ENCODE peak calls at places on chromosomes 3 and 15, in seven cellular contexts. D is neuronal stem cell, X is H9, L is H1, Q is IMR-90, F is trophoblast cell, W is mesendoderm. K is an unnamed sample.

GRCh38 chr3:79414821-79415220 is 353.0 kb downstream of the ROBO1 start:
- DNase-seq in D (no peak), X (no peak), L (no peak), Q (peak), F (peak), W (no peak), K (peak)

GRCh38 chr3:61841111-61841845 is 279.9 kb downstream of the PTPRG start:
- DNase-seq in D (no peak), X (no peak), L (no peak), Q (peak), F (no peak), W (no peak), K (peak)

GRCh38 chr15:83474578-83474977 is 27.4 kb downstream of the SH3GL3 start:
- DNase-seq in D (no peak), X (no peak), L (no peak), Q (no peak), F (no peak), W (no peak), K (no peak)

GRCh38 chr3:127386490-127386889 is 98.6 kb upstream of the PRR20G start:
- DNase-seq in D (no peak), X (no peak), L (no peak), Q (no peak), F (no peak), W (no peak), K (no peak)

GRCh38 chr15:89660556-89660955 is 5.3 kb upstream of the KIF7 start:
- DNase-seq in D (no peak), X (no peak), L (no peak), Q (no peak), F (no peak), W (no peak), K (no peak)

GRCh38 chr15:60643490-60644040 is 164.6 kb upstream of the ICE2 start:
- DNase-seq in D (no peak), X (no peak), L (no peak), Q (no peak), F (no peak), W (no peak), K (no peak)

GRCh38 chr3:126035362-126036050 is 48.4 kb downstream of the SLC41A3 start:
- DNase-seq in D (no peak), X (peak), L (peak), Q (no peak), F (no peak), W (no peak), K (no peak)

GRCh38 chr3:192174283-192174682 is 553.1 kb downstream of the FGF12 start:
- DNase-seq in D (no peak), X (no peak), L (no peak), Q (no peak), F (no peak), W (no peak), K (no peak)

GRCh38 chr15:74242296-74242929 is 6.3 kb downstream of the CCDC33 start:
- DNase-seq in D (no peak), X (no peak), L (no peak), Q (peak), F (no peak), W (peak), K (peak)

GRCh38 chr3:99119312-99119810 is 217.9 kb upstream of the DCBLD2 start:
- DNase-seq in D (no peak), X (no peak), L (no peak), Q (peak), F (no peak), W (no peak), K (no peak)

GRCh38 chr15:51846463-51847230 is 17.2 kb downstream of the TMOD3 start:
- DNase-seq in D (no peak), X (no peak), L (no peak), Q (peak), F (no peak), W (no peak), K (peak)

GRCh38 chr3:36709281-36709680 is 55.1 kb downstream of the DCLK3 start:
- DNase-seq in D (no peak), X (no peak), L (no peak), Q (no peak), F (no peak), W (no peak), K (no peak)

GRCh38 chr3:142087676-142088075 is 61.7 kb downstream of the TFDP2 start:
- DNase-seq in D (no peak), X (no peak), L (no peak), Q (peak), F (peak), W (no peak), K (peak)

GRCh38 chr15:82944840-82945239 is 7.7 kb downstream of the HOMER2 start:
- DNase-seq in D (no peak), X (no peak), L (no peak), Q (no peak), F (no peak), W (no peak), K (no peak)

GRCh38 chr15:55789066-55789660 is 46.2 kb upstream of the PRTG start:
- DNase-seq in D (no peak), X (peak), L (peak), Q (no peak), F (peak), W (peak), K (no peak)

GRCh38 chr3:108136888-108137814 is 46.3 kb upstream of the CD47 start:
- DNase-seq in D (no peak), X (no peak), L (no peak), Q (no peak), F (no peak), W (no peak), K (no peak)

GRCh38 chr3:138942861-138943623 is 3.9 kb downstream of the FOXL2 start:
- DNase-seq in D (no peak), X (peak), L (no peak), Q (no peak), F (no peak), W (peak), K (peak)

GRCh38 chr15:40392986-40393948 is 10.7 kb downstream of the KNSTRN start:
- DNase-seq in D (no peak), X (no peak), L (no peak), Q (peak), F (no peak), W (no peak), K (peak)

GRCh38 chr3:25604107-25604805 is 60.5 kb downstream of the TOP2B start:
- DNase-seq in D (no peak), X (no peak), L (no peak), Q (peak), F (no peak), W (peak), K (peak)

GRCh38 chr3:197430961-197431910 is 124.5 kb downstream of the BDH1 start:
- DNase-seq in D (no peak), X (no peak), L (no peak), Q (peak), F (no peak), W (no peak), K (peak)

GRCh38 chr3:15610083-15610482 is 8.5 kb downstream of the BTD start:
- DNase-seq in D (no peak), X (no peak), L (no peak), Q (peak), F (no peak), W (no peak), K (peak)

GRCh38 chr15:47624503-47624902 is 92.8 kb upstream of the SEMA6D start:
- DNase-seq in D (no peak), X (no peak), L (no peak), Q (no peak), F (no peak), W (no peak), K (peak)

GRCh38 chr3:125357032-125357658 is 18.0 kb downstream of the ZNF148 start:
- DNase-seq in D (peak), X (peak), L (peak), Q (peak), F (no peak), W (peak), K (peak)

GRCh38 chr3:126990024-126990700 is 7.2 kb downstream of the PLXNA1 start:
- DNase-seq in D (no peak), X (no peak), L (no peak), Q (no peak), F (peak), W (no peak), K (no peak)

GRCh38 chr15:63488432-63488910 is 15.9 kb upstream of the USP3 start:
- DNase-seq in D (no peak), X (no peak), L (no peak), Q (no peak), F (no peak), W (no peak), K (no peak)

GRCh38 chr15:57415559-57415958 is 39.3 kb downstream of the CGNL1 start:
- DNase-seq in D (no peak), X (no peak), L (no peak), Q (no peak), F (no peak), W (no peak), K (no peak)

GRCh38 chr3:195187609-195188529 is 83.1 kb downstream of the XXYLT1 start:
- DNase-seq in D (no peak), X (no peak), L (no peak), Q (peak), F (no peak), W (peak), K (peak)

GRCh38 chr3:48038971-48039481 is 22.8 kb upstream of the MAP4 start:
- DNase-seq in D (no peak), X (no peak), L (no peak), Q (no peak), F (peak), W (peak), K (peak)

GRCh38 chr3:52721002-52721741 is 15.3 kb downstream of the SPCS1 start:
- DNase-seq in D (no peak), X (no peak), L (no peak), Q (no peak), F (no peak), W (no peak), K (peak)

GRCh38 chr15:58355965-58356358 is 75.8 kb upstream of the LIPC start:
- DNase-seq in D (no peak), X (no peak), L (no peak), Q (no peak), F (no peak), W (no peak), K (no peak)

GRCh38 chr3:33791477-33792166 is 6.8 kb upstream of the PDCD6IP start:
- DNase-seq in D (no peak), X (no peak), L (no peak), Q (peak), F (peak), W (no peak), K (peak)

DNA sequence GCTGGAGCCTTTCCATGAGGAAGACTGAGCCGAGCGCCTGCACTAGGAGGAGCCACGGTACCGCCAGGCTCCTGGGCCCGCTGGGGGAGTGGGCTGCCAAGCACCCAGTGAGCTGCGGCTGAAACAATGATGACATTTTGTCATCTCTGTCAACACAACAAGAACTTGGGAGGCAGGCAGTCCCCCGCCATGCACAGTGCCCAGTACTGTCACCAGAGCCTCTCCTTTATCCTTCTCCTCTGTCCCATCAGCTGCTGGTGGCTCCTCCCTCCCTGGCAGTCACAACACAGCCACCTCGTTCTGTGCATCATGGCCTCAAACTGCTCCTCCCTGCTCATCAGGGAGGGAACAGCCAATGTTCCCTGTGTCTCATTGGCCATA is 34.0 kb upstream of the PCSK6 start:
- DNase-seq in D (no peak), X (no peak), L (peak), Q (no peak), F (no peak), W (no peak), K (no peak)
- H3K27ac ChIP-seq in D (no peak), X (no peak), L (no peak), Q (no peak), F (no peak), W (no peak), K (no peak)

GRCh38 chr3:168051579-168052183 is 44.0 kb downstream of the GOLIM4 start:
- DNase-seq in D (no peak), X (no peak), L (no peak), Q (peak), F (no peak), W (no peak), K (peak)
- H3K9ac ChIP-seq in D (no peak), X (no peak), L (no peak), Q (peak), F (no peak), W (no peak), K (peak)

DNA sequence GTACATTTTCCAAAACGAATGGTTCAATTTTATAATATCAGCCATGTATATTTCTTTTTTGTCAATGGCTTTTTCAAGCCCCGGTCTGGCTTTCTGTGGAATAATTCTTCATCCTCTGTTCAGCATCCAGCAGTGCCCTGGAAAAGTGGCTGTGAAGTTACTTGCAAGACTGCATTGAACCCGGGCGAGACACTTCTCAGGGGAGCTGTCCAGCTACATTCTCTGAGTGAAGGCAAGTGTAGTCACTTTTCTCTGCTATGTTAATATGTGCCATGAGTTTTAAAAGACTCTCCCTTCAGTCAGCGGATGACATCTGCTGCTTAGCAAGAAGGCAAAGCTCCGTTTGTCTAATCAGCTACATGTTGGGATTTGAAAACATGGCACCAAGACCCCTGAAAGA is 81.3 kb upstream of the RGMA start:
- DNase-seq in D (no peak), X (no peak), L (no peak), Q (no peak), F (no peak), W (no peak), K (no peak)
- H3K18ac ChIP-seq in D (no peak), X (no peak), L (no peak), Q (no peak), F (no peak), W (no peak), K (no peak)

GRCh38 chr3:170149016-170149415 is 32.5 kb downstream of the PHC3 start:
- DNase-seq in D (no peak), X (no peak), L (no peak), Q (no peak), F (no peak), W (no peak), K (no peak)
- H3K27ac ChIP-seq in D (no peak), X (no peak), L (no peak), Q (no peak), F (no peak), W (no peak), K (no peak)

DNA sequence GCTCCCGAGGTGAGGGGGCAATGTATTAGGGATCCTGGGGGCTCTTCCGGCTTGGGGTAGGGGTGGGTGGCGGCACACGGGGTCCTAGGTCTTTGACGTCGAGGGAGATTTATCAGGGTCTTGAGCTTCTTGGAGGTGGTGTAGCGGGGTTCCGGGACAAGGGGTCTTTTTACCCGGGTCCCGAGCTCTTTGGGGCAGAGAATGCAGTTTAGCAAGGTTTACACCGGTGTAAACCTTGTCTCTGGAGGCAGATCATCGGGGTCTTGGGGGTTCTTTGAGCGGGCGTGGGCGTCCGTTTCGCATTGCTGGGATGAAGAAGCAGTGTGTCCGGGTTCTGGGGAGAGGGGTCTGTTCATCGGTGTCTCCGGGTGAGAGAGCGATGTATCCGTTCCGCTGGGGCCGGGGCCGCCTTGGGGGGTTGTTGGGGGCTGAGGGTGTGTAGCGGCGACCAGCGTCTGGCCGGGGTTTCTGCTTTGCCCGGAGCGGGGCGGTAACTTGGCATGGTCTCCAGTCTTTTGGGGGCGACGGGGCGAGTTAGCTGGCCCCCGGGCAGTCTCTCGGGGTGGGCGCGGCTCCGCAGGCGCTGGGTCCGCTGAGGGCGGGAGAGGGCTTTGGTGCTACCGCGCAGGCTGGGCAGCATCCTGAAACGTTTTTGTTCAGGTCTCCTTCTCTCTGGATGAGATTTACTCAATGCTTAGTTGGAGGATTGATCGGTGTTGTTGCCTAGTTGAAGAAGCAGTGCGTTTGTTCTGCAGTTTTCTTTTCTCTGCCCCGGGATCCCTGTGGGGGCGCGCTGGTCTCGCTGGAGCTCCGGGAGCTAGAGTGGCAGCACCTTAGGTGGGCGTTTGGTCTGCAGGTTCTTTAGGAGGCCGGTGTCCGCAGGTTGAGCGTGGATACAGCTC is 792 bp downstream of the GLCE start:
- DNase-seq in D (peak), X (peak), L (peak), Q (peak), F (no peak), W (peak), K (peak)
- H3K9ac ChIP-seq in D (peak), X (peak), L (peak), Q (peak), F (peak), W (peak), K (peak)

GRCh38 chr15:100853676-100854440 is 25.8 kb upstream of the ALDH1A3 start:
- DNase-seq in D (no peak), X (no peak), L (no peak), Q (no peak), F (no peak), W (no peak), K (no peak)

GRCh38 chr15:100856847-100857246 is 22.8 kb upstream of the ALDH1A3 start:
- DNase-seq in D (no peak), X (no peak), L (no peak), Q (no peak), F (no peak), W (no peak), K (no peak)

GRCh38 chr15:100849021-100849831 is 30.4 kb upstream of the ALDH1A3 start:
- DNase-seq in D (no peak), X (no peak), L (peak), Q (peak), F (peak), W (no peak), K (peak)

GRCh38 chr15:100847194-100847593 is 32.4 kb upstream of the ALDH1A3 start:
- DNase-seq in D (no peak), X (no peak), L (no peak), Q (no peak), F (peak), W (no peak), K (no peak)

DNA sequence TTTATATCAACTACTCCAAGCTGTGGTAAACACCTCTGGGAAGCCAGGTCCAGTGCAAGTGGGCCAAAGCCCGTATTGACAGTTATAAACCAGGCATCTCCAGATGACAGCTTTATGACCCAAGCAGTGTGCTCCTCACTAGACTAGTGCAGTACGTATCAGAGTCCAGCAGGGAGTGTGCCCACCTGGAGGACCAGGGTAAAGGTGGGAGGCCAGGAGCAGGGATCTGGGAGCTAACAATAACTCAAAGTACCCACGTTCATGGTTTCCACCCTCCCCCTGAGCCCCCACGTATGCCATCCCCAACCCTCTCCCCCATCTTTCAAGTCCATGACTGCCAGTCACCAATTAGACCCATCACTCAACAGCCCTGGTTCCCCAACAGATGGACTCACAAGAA is 27.0 kb upstream of the ALDH1A3 start:
- DNase-seq in D (no peak), X (no peak), L (no peak), Q (no peak), F (no peak), W (no peak), K (no peak)
- H3K18ac ChIP-seq in D (no peak), X (no peak), L (no peak), Q (no peak), F (no peak), W (no peak), K (no peak)

K was measured in mesenchymal stem cell.